ENCODE peak calls at places on chromosomes 12 and 14, in ten cellular contexts. R is GM12865, P is endodermal cell, Z is astrocyte of the cerebellum, F is upper lobe of right lung, D is fibroblast of pulmonary artery, A is endothelial cell, X is IMR-90, W is tibial nerve, S is uterus. I is an unnamed sample.

GRCh38 chr12:83404521-83404920 is 717.8 kb downstream of the TMTC2 start:
- DNase-seq in R (no peak), S (no peak), A (no peak), P (no peak), X (no peak), D (no peak), F (no peak), W (no peak), Z (no peak), I (no peak)

GRCh38 chr12:38886064-38886463 is 19.3 kb downstream of the CPNE8 start:
- DNase-seq in F (no peak), P (no peak), A (no peak), W (no peak), D (peak; percentile 60), X (no peak), Z (no peak), R (no peak), S (peak; percentile 21), I (no peak)

GRCh38 chr14:91144425-91145145 is 30.7 kb downstream of the DGLUCY start:
- DNase-seq in F (no peak), P (no peak), R (no peak), Z (no peak), A (peak; percentile 18), X (peak; percentile 85), D (peak; percentile 76), S (no peak), W (no peak), I (no peak)

GRCh38 chr12:117032593-117033381 is 66.4 kb downstream of the TESC start:
- DNase-seq in Z (no peak), P (peak; percentile 78), X (peak; percentile 35), A (no peak), D (no peak), R (no peak), S (no peak), W (no peak), F (no peak), I (no peak)

GRCh38 chr14:71115306-71115705 is 208.0 kb downstream of the PCNX1 start:
- DNase-seq in A (no peak), W (no peak), S (no peak), F (no peak), P (no peak), X (no peak), D (no peak), R (no peak), Z (no peak), I (no peak)

GRCh38 chr12:114692558-114693531 is 8.9 kb upstream of the TBX3 start:
- DNase-seq in P (peak; percentile 77), Z (no peak), F (no peak), D (no peak), A (no peak), W (no peak), X (no peak), S (no peak), R (no peak), I (no peak)

GRCh38 chr12:128098725-128099124 is 168.2 kb upstream of the TMEM132C start:
- DNase-seq in F (no peak), D (no peak), P (peak; percentile 31), S (no peak), W (no peak), R (no peak), A (no peak), Z (no peak), X (no peak), I (no peak)

GRCh38 chr14:101518611-101519048 is 42.7 kb upstream of the DIO3 start:
- DNase-seq in W (peak; percentile 64), D (no peak), A (no peak), F (peak; percentile 71), S (peak; percentile 76), P (no peak), R (no peak), X (no peak), Z (no peak), I (peak; percentile 41)

GRCh38 chr12:40104461-40105264 is 1.2 kb downstream of the SLC2A13 start:
- DNase-seq in Z (no peak), F (peak; percentile 64), S (peak; percentile 18), X (peak; percentile 2), P (no peak), D (no peak), A (no peak), R (peak; percentile 11), W (no peak), I (no peak)

GRCh38 chr14:98725196-98725595 is 546.8 kb downstream of the BCL11B start:
- DNase-seq in P (no peak), X (no peak), Z (no peak), F (no peak), D (no peak), A (no peak), S (no peak), W (no peak), R (peak; percentile 31), I (no peak)

GRCh38 chr12:83841620-83842019 is 1071.0 kb downstream of the SLC6A15 start:
- DNase-seq in S (no peak), W (no peak), Z (no peak), X (no peak), F (no peak), P (no peak), A (no peak), R (no peak), D (no peak), I (no peak)

GRCh38 chr14:105468621-105469241 is 5.9 kb upstream of the CRIP2 start:
- DNase-seq in P (no peak), R (no peak), D (no peak), W (no peak), S (no peak), F (no peak), A (no peak), Z (no peak), X (no peak), I (peak; percentile 72)

GRCh38 chr12:130933269-130933995 is 20.3 kb upstream of the ADGRD1 start:
- DNase-seq in Z (no peak), S (no peak), A (no peak), D (no peak), F (peak; percentile 93), R (no peak), W (no peak), P (no peak), X (no peak), I (no peak)

GRCh38 chr12:69739287-69740191 is 879 bp downstream of the RAB3IP start:
- DNase-seq in F (peak; percentile 85), P (peak; percentile 85), W (no peak), Z (no peak), D (peak; percentile 62), A (peak; percentile 41), S (peak; percentile 24), X (peak; percentile 13), R (peak; percentile 86), I (peak; percentile 11)

GRCh38 chr14:30185832-30186231 is 258.2 kb upstream of the PRKD1 start:
- DNase-seq in S (no peak), A (no peak), P (no peak), D (no peak), F (no peak), X (no peak), W (no peak), R (no peak), Z (no peak), I (no peak)
- TF ChIP-seq CTCF in S (no peak), A (peak; percentile 86), P (peak; percentile 72), D (peak; percentile 23), F (no peak), X (no peak), W (no peak), R (no peak), Z (peak; percentile 3), I (no peak)

DNA sequence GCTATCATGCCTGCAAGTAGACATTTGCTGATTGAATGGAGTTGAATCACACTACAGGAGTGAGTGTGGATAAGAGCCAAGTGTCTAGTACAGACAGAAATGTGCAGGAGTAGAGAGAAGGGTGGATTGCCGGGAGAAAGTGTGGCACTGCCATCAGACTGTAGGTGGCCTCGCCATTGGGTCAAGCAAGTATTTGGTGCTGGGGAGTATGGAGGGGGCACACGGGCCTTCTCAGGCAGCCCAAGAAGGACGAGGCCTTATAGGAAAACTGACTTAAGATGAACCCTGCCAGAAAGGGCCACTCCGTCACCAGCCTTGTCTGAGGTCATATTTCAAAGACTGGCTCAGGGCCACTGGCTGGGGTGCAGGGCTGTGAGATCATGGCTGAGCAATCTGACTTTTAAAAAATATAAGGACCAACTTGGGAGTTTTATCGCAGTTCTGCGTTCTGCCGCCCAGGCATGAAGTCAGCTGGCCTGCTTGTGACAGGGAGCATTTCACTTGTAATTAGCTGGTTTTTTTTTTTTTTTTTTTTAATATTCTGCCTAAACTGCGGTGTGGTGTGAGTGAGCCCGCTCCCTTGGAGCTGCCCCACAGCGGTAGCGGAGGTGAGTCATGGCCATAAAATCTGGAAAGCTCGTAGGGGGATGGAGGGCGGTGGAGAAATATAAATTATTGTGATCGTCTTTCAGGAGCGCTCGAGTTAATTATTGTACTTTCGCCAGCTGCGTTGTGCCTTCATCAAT is 231.7 kb downstream of the C12orf75 start:
- DNase-seq in D (peak; percentile 90), S (peak; percentile 76), R (no peak), F (no peak), W (no peak), Z (peak; percentile 79), X (peak; percentile 90), A (no peak), P (peak; percentile 84), I (peak; percentile 38)
- TF ChIP-seq CTCF in D (peak; percentile 7), S (no peak), R (no peak), F (no peak), W (no peak), Z (no peak), X (no peak), A (no peak), P (peak; percentile 42), I (no peak)

GRCh38 chr14:23055147-23055550 is 2.2 kb downstream of the CDH24 start:
- DNase-seq in P (peak; percentile 40), S (no peak), R (no peak), F (peak; percentile 51), Z (no peak), X (no peak), D (no peak), W (no peak), A (no peak), I (no peak)

GRCh38 chr14:23052671-23053070 is 4.6 kb downstream of the CDH24 start:
- DNase-seq in W (no peak), P (peak; percentile 34), R (no peak), D (no peak), S (no peak), Z (no peak), X (no peak), A (no peak), F (peak; percentile 16), I (no peak)

GRCh38 chr14:23055621-23056256 is 1.6 kb downstream of the CDH24 start:
- DNase-seq in F (no peak), W (no peak), Z (no peak), A (no peak), P (no peak), X (peak; percentile 29), R (no peak), S (no peak), D (no peak), I (no peak)

GRCh38 chr14:23053426-23053825 is 3.9 kb downstream of the CDH24 start:
- DNase-seq in P (peak; percentile 38), F (peak; percentile 53), X (no peak), Z (no peak), S (no peak), R (no peak), W (no peak), D (no peak), A (no peak), I (no peak)

GRCh38 chr14:23054000-23054811 is 3.1 kb downstream of the CDH24 start:
- DNase-seq in D (no peak), Z (no peak), A (peak; percentile 46), W (no peak), X (no peak), F (peak; percentile 62), S (no peak), P (peak; percentile 73), R (no peak), I (no peak)
- TF ChIP-seq CTCF in D (peak; percentile 29), Z (peak; percentile 5), A (peak; percentile 28), W (peak; percentile 12), X (peak; percentile 24), F (peak; percentile 23), S (no peak), P (peak; percentile 66), R (peak; percentile 38), I (peak; percentile 13)

GRCh38 chr12:53675701-53676607 is at the start of gene ATP5MC2:
- DNase-seq in F (peak; percentile 98), X (peak; percentile 99), S (peak; percentile 97), Z (peak; percentile 97), W (peak; percentile 94), D (peak; percentile 99), A (peak; percentile 97), R (peak; percentile 99), P (peak; percentile 100), I (peak; percentile 98)
- TF ChIP-seq CTCF in F (peak; percentile 99), X (peak; percentile 100), S (peak; percentile 100), Z (peak; percentile 97), W (peak; percentile 97), D (peak; percentile 97), A (peak; percentile 95), R (peak; percentile 99), P (peak; percentile 99), I (peak; percentile 95)